ENCODE peak calls at places on chromosome 4, in ten cellular contexts. One of them, this sample, is unnamed.

GRCh38 chr4:169070895-169071218 is 60.8 kb upstream of the CBR4 start:
- DNase-seq in left ventricle myocardium inferior: no peak
- DNase-seq in activated CD4-positive, alpha-beta T cell treated with anti-CD3 and anti-CD28 coated beads for 36 hours: no peak
- DNase-seq in sciatic nerve: no peak
- DNase-seq in HCT116: no peak
- DNase-seq in stimulated activated CD4-positive, alpha-beta T cell treated with anti-CD3 and anti-CD28 coated beads, Interleukin-1b, Interleukin-23, amount 100 ng/mL, for 24 hours: no peak
- DNase-seq in OCI-LY7: no peak
- DNase-seq in spleen: no peak
- DNase-seq in NCI-H1417: peak; percentile 57
- DNase-seq in IMR-90: no peak
- DNase-seq in this sample: no peak

GRCh38 chr4:114384629-114385028 is 214.0 kb upstream of the UGT8 start:
- DNase-seq in OCI-LY7: peak; percentile 36
- DNase-seq in activated CD4-positive, alpha-beta T cell treated with anti-CD3 and anti-CD28 coated beads for 36 hours: peak; percentile 14
- DNase-seq in NCI-H1417: no peak
- DNase-seq in left ventricle myocardium inferior: no peak
- DNase-seq in HCT116: peak; percentile 53
- DNase-seq in IMR-90: peak; percentile 77
- DNase-seq in spleen: no peak
- DNase-seq in stimulated activated CD4-positive, alpha-beta T cell treated with anti-CD3 and anti-CD28 coated beads, Interleukin-1b, Interleukin-23, amount 100 ng/mL, for 24 hours: no peak
- DNase-seq in sciatic nerve: no peak
- DNase-seq in this sample: no peak

GRCh38 chr4:44186096-44186849 is 262.3 kb downstream of the KCTD8 start:
- DNase-seq in activated CD4-positive, alpha-beta T cell treated with anti-CD3 and anti-CD28 coated beads for 36 hours: no peak
- DNase-seq in OCI-LY7: no peak
- DNase-seq in left ventricle myocardium inferior: no peak
- DNase-seq in sciatic nerve: no peak
- DNase-seq in IMR-90: no peak
- DNase-seq in spleen: no peak
- DNase-seq in HCT116: no peak
- DNase-seq in NCI-H1417: no peak
- DNase-seq in stimulated activated CD4-positive, alpha-beta T cell treated with anti-CD3 and anti-CD28 coated beads, Interleukin-1b, Interleukin-23, amount 100 ng/mL, for 24 hours: no peak
- DNase-seq in this sample: no peak

GRCh38 chr4:28675582-28675981 is 1814.9 kb downstream of the STIM2 start:
- DNase-seq in stimulated activated CD4-positive, alpha-beta T cell treated with anti-CD3 and anti-CD28 coated beads, Interleukin-1b, Interleukin-23, amount 100 ng/mL, for 24 hours: no peak
- DNase-seq in OCI-LY7: no peak
- DNase-seq in left ventricle myocardium inferior: no peak
- DNase-seq in NCI-H1417: no peak
- DNase-seq in spleen: no peak
- DNase-seq in activated CD4-positive, alpha-beta T cell treated with anti-CD3 and anti-CD28 coated beads for 36 hours: no peak
- DNase-seq in sciatic nerve: no peak
- DNase-seq in HCT116: no peak
- DNase-seq in IMR-90: peak; percentile 67
- DNase-seq in this sample: no peak

GRCh38 chr4:181761130-181761529 is 482.1 kb upstream of the TENM3 start:
- DNase-seq in spleen: no peak
- DNase-seq in IMR-90: peak; percentile 95
- DNase-seq in HCT116: no peak
- DNase-seq in sciatic nerve: no peak
- DNase-seq in OCI-LY7: no peak
- DNase-seq in stimulated activated CD4-positive, alpha-beta T cell treated with anti-CD3 and anti-CD28 coated beads, Interleukin-1b, Interleukin-23, amount 100 ng/mL, for 24 hours: no peak
- DNase-seq in NCI-H1417: no peak
- DNase-seq in left ventricle myocardium inferior: no peak
- DNase-seq in activated CD4-positive, alpha-beta T cell treated with anti-CD3 and anti-CD28 coated beads for 36 hours: no peak
- DNase-seq in this sample: no peak

GRCh38 chr4:10164877-10165283 is 48.3 kb upstream of the WDR1 start:
- DNase-seq in spleen: no peak
- DNase-seq in activated CD4-positive, alpha-beta T cell treated with anti-CD3 and anti-CD28 coated beads for 36 hours: peak; percentile 50
- DNase-seq in NCI-H1417: peak; percentile 14
- DNase-seq in HCT116: peak; percentile 44
- DNase-seq in stimulated activated CD4-positive, alpha-beta T cell treated with anti-CD3 and anti-CD28 coated beads, Interleukin-1b, Interleukin-23, amount 100 ng/mL, for 24 hours: no peak
- DNase-seq in sciatic nerve: peak; percentile 62
- DNase-seq in left ventricle myocardium inferior: no peak
- DNase-seq in OCI-LY7: no peak
- DNase-seq in IMR-90: peak; percentile 42
- DNase-seq in this sample: no peak

GRCh38 chr4:8568068-8568668 is 12.0 kb upstream of the GPR78 start:
- DNase-seq in IMR-90: peak; percentile 7
- DNase-seq in stimulated activated CD4-positive, alpha-beta T cell treated with anti-CD3 and anti-CD28 coated beads, Interleukin-1b, Interleukin-23, amount 100 ng/mL, for 24 hours: no peak
- DNase-seq in activated CD4-positive, alpha-beta T cell treated with anti-CD3 and anti-CD28 coated beads for 36 hours: no peak
- DNase-seq in NCI-H1417: no peak
- DNase-seq in OCI-LY7: no peak
- DNase-seq in spleen: no peak
- DNase-seq in HCT116: no peak
- DNase-seq in left ventricle myocardium inferior: no peak
- DNase-seq in sciatic nerve: no peak
- DNase-seq in this sample: no peak

GRCh38 chr4:109930872-109931271 is 18.2 kb downstream of the EGF start:
- DNase-seq in NCI-H1417: no peak
- DNase-seq in stimulated activated CD4-positive, alpha-beta T cell treated with anti-CD3 and anti-CD28 coated beads, Interleukin-1b, Interleukin-23, amount 100 ng/mL, for 24 hours: no peak
- DNase-seq in sciatic nerve: no peak
- DNase-seq in left ventricle myocardium inferior: no peak
- DNase-seq in IMR-90: no peak
- DNase-seq in OCI-LY7: no peak
- DNase-seq in spleen: no peak
- DNase-seq in HCT116: no peak
- DNase-seq in activated CD4-positive, alpha-beta T cell treated with anti-CD3 and anti-CD28 coated beads for 36 hours: no peak
- DNase-seq in this sample: no peak

GRCh38 chr4:2009651-2010233 is 968 bp upstream of the NELFA start:
- DNase-seq in stimulated activated CD4-positive, alpha-beta T cell treated with anti-CD3 and anti-CD28 coated beads, Interleukin-1b, Interleukin-23, amount 100 ng/mL, for 24 hours: peak; percentile 20
- DNase-seq in spleen: peak; percentile 91
- DNase-seq in OCI-LY7: peak; percentile 51
- DNase-seq in activated CD4-positive, alpha-beta T cell treated with anti-CD3 and anti-CD28 coated beads for 36 hours: peak; percentile 75
- DNase-seq in NCI-H1417: peak; percentile 81
- DNase-seq in IMR-90: peak; percentile 45
- DNase-seq in left ventricle myocardium inferior: no peak
- DNase-seq in sciatic nerve: peak; percentile 73
- DNase-seq in HCT116: peak; percentile 43
- DNase-seq in this sample: peak; percentile 77

GRCh38 chr4:153205028-153205648 is 895 bp downstream of the TRIM2 start:
- DNase-seq in HCT116: no peak
- DNase-seq in stimulated activated CD4-positive, alpha-beta T cell treated with anti-CD3 and anti-CD28 coated beads, Interleukin-1b, Interleukin-23, amount 100 ng/mL, for 24 hours: no peak
- DNase-seq in sciatic nerve: no peak
- DNase-seq in activated CD4-positive, alpha-beta T cell treated with anti-CD3 and anti-CD28 coated beads for 36 hours: peak; percentile 33
- DNase-seq in IMR-90: no peak
- DNase-seq in left ventricle myocardium inferior: no peak
- DNase-seq in OCI-LY7: no peak
- DNase-seq in spleen: no peak
- DNase-seq in NCI-H1417: no peak
- DNase-seq in this sample: no peak

GRCh38 chr4:150315175-150315574 is 236.9 kb downstream of the DCLK2 start:
- DNase-seq in spleen: no peak
- DNase-seq in OCI-LY7: no peak
- DNase-seq in IMR-90: no peak
- DNase-seq in left ventricle myocardium inferior: no peak
- DNase-seq in stimulated activated CD4-positive, alpha-beta T cell treated with anti-CD3 and anti-CD28 coated beads, Interleukin-1b, Interleukin-23, amount 100 ng/mL, for 24 hours: no peak
- DNase-seq in activated CD4-positive, alpha-beta T cell treated with anti-CD3 and anti-CD28 coated beads for 36 hours: no peak
- DNase-seq in sciatic nerve: no peak
- DNase-seq in HCT116: no peak
- DNase-seq in NCI-H1417: no peak
- DNase-seq in this sample: no peak

GRCh38 chr4:158721680-158722079 is 1.5 kb downstream of the PPID start:
- DNase-seq in spleen: no peak
- DNase-seq in stimulated activated CD4-positive, alpha-beta T cell treated with anti-CD3 and anti-CD28 coated beads, Interleukin-1b, Interleukin-23, amount 100 ng/mL, for 24 hours: no peak
- DNase-seq in left ventricle myocardium inferior: no peak
- DNase-seq in sciatic nerve: no peak
- DNase-seq in OCI-LY7: no peak
- DNase-seq in IMR-90: no peak
- DNase-seq in HCT116: no peak
- DNase-seq in NCI-H1417: no peak
- DNase-seq in activated CD4-positive, alpha-beta T cell treated with anti-CD3 and anti-CD28 coated beads for 36 hours: no peak
- DNase-seq in this sample: no peak

GRCh38 chr4:164956766-164957643 is 20.5 kb downstream of the TRIM61 start:
- DNase-seq in IMR-90: peak; percentile 65
- DNase-seq in HCT116: no peak
- DNase-seq in activated CD4-positive, alpha-beta T cell treated with anti-CD3 and anti-CD28 coated beads for 36 hours: peak; percentile 86
- DNase-seq in OCI-LY7: peak; percentile 93
- DNase-seq in stimulated activated CD4-positive, alpha-beta T cell treated with anti-CD3 and anti-CD28 coated beads, Interleukin-1b, Interleukin-23, amount 100 ng/mL, for 24 hours: peak; percentile 26
- DNase-seq in NCI-H1417: peak; percentile 89
- DNase-seq in spleen: peak; percentile 92
- DNase-seq in sciatic nerve: peak; percentile 72
- DNase-seq in left ventricle myocardium inferior: peak; percentile 73
- DNase-seq in this sample: peak; percentile 89

GRCh38 chr4:149050840-149051239 is 608.6 kb upstream of the NR3C2 start:
- DNase-seq in HCT116: no peak
- DNase-seq in sciatic nerve: no peak
- DNase-seq in NCI-H1417: no peak
- DNase-seq in OCI-LY7: no peak
- DNase-seq in stimulated activated CD4-positive, alpha-beta T cell treated with anti-CD3 and anti-CD28 coated beads, Interleukin-1b, Interleukin-23, amount 100 ng/mL, for 24 hours: no peak
- DNase-seq in activated CD4-positive, alpha-beta T cell treated with anti-CD3 and anti-CD28 coated beads for 36 hours: no peak
- DNase-seq in IMR-90: no peak
- DNase-seq in spleen: no peak
- DNase-seq in left ventricle myocardium inferior: no peak
- DNase-seq in this sample: no peak

GRCh38 chr4:522438-522837 is 23.4 kb downstream of the PIGG start:
- DNase-seq in HCT116: no peak
- DNase-seq in spleen: peak; percentile 24
- DNase-seq in sciatic nerve: no peak
- DNase-seq in stimulated activated CD4-positive, alpha-beta T cell treated with anti-CD3 and anti-CD28 coated beads, Interleukin-1b, Interleukin-23, amount 100 ng/mL, for 24 hours: no peak
- DNase-seq in OCI-LY7: no peak
- DNase-seq in activated CD4-positive, alpha-beta T cell treated with anti-CD3 and anti-CD28 coated beads for 36 hours: no peak
- DNase-seq in left ventricle myocardium inferior: no peak
- DNase-seq in NCI-H1417: no peak
- DNase-seq in IMR-90: no peak
- DNase-seq in this sample: no peak

GRCh38 chr4:152104286-152104685 is 343.5 kb upstream of the GATB start:
- DNase-seq in stimulated activated CD4-positive, alpha-beta T cell treated with anti-CD3 and anti-CD28 coated beads, Interleukin-1b, Interleukin-23, amount 100 ng/mL, for 24 hours: no peak
- DNase-seq in left ventricle myocardium inferior: no peak
- DNase-seq in HCT116: no peak
- DNase-seq in OCI-LY7: no peak
- DNase-seq in NCI-H1417: no peak
- DNase-seq in IMR-90: no peak
- DNase-seq in activated CD4-positive, alpha-beta T cell treated with anti-CD3 and anti-CD28 coated beads for 36 hours: no peak
- DNase-seq in spleen: no peak
- DNase-seq in sciatic nerve: no peak
- DNase-seq in this sample: no peak

GRCh38 chr4:6339818-6340445 is 70.3 kb downstream of the WFS1 start:
- DNase-seq in sciatic nerve: no peak
- DNase-seq in left ventricle myocardium inferior: no peak
- DNase-seq in OCI-LY7: no peak
- DNase-seq in HCT116: no peak
- DNase-seq in IMR-90: no peak
- DNase-seq in NCI-H1417: no peak
- DNase-seq in activated CD4-positive, alpha-beta T cell treated with anti-CD3 and anti-CD28 coated beads for 36 hours: no peak
- DNase-seq in spleen: peak; percentile 59
- DNase-seq in stimulated activated CD4-positive, alpha-beta T cell treated with anti-CD3 and anti-CD28 coated beads, Interleukin-1b, Interleukin-23, amount 100 ng/mL, for 24 hours: no peak
- DNase-seq in this sample: peak; percentile 15

GRCh38 chr4:13963601-13964000 is 336.1 kb upstream of the BOD1L1 start:
- DNase-seq in sciatic nerve: no peak
- DNase-seq in IMR-90: peak; percentile 16
- DNase-seq in spleen: no peak
- DNase-seq in HCT116: no peak
- DNase-seq in left ventricle myocardium inferior: no peak
- DNase-seq in stimulated activated CD4-positive, alpha-beta T cell treated with anti-CD3 and anti-CD28 coated beads, Interleukin-1b, Interleukin-23, amount 100 ng/mL, for 24 hours: no peak
- DNase-seq in OCI-LY7: no peak
- DNase-seq in activated CD4-positive, alpha-beta T cell treated with anti-CD3 and anti-CD28 coated beads for 36 hours: no peak
- DNase-seq in NCI-H1417: no peak
- DNase-seq in this sample: no peak

GRCh38 chr4:15231265-15232091 is 196.4 kb upstream of the C1QTNF7 start:
- DNase-seq in NCI-H1417: peak; percentile 57
- DNase-seq in sciatic nerve: peak; percentile 89
- DNase-seq in left ventricle myocardium inferior: peak; percentile 62
- DNase-seq in IMR-90: peak; percentile 88
- DNase-seq in OCI-LY7: peak; percentile 79
- DNase-seq in activated CD4-positive, alpha-beta T cell treated with anti-CD3 and anti-CD28 coated beads for 36 hours: peak; percentile 85
- DNase-seq in spleen: peak; percentile 83
- DNase-seq in stimulated activated CD4-positive, alpha-beta T cell treated with anti-CD3 and anti-CD28 coated beads, Interleukin-1b, Interleukin-23, amount 100 ng/mL, for 24 hours: peak; percentile 52
- DNase-seq in HCT116: peak; percentile 64
- DNase-seq in this sample: peak; percentile 87

GRCh38 chr4:70365479-70365878 is 4.9 kb downstream of the SMR3A start:
- DNase-seq in stimulated activated CD4-positive, alpha-beta T cell treated with anti-CD3 and anti-CD28 coated beads, Interleukin-1b, Interleukin-23, amount 100 ng/mL, for 24 hours: no peak
- DNase-seq in spleen: no peak
- DNase-seq in sciatic nerve: no peak
- DNase-seq in left ventricle myocardium inferior: no peak
- DNase-seq in NCI-H1417: peak; percentile 52
- DNase-seq in OCI-LY7: no peak
- DNase-seq in HCT116: no peak
- DNase-seq in IMR-90: no peak
- DNase-seq in activated CD4-positive, alpha-beta T cell treated with anti-CD3 and anti-CD28 coated beads for 36 hours: no peak
- DNase-seq in this sample: no peak

GRCh38 chr4:85569730-85570299 is 94.9 kb downstream of the ARHGAP24 start:
- DNase-seq in NCI-H1417: no peak
- DNase-seq in IMR-90: no peak
- DNase-seq in sciatic nerve: no peak
- DNase-seq in left ventricle myocardium inferior: no peak
- DNase-seq in OCI-LY7: no peak
- DNase-seq in spleen: no peak
- DNase-seq in HCT116: no peak
- DNase-seq in activated CD4-positive, alpha-beta T cell treated with anti-CD3 and anti-CD28 coated beads for 36 hours: no peak
- DNase-seq in stimulated activated CD4-positive, alpha-beta T cell treated with anti-CD3 and anti-CD28 coated beads, Interleukin-1b, Interleukin-23, amount 100 ng/mL, for 24 hours: no peak
- DNase-seq in this sample: no peak

GRCh38 chr4:163161536-163162205 is 5.0 kb downstream of the NAF1 start:
- DNase-seq in left ventricle myocardium inferior: no peak
- DNase-seq in activated CD4-positive, alpha-beta T cell treated with anti-CD3 and anti-CD28 coated beads for 36 hours: peak; percentile 18
- DNase-seq in sciatic nerve: no peak
- DNase-seq in HCT116: no peak
- DNase-seq in IMR-90: peak; percentile 95
- DNase-seq in NCI-H1417: no peak
- DNase-seq in spleen: no peak
- DNase-seq in stimulated activated CD4-positive, alpha-beta T cell treated with anti-CD3 and anti-CD28 coated beads, Interleukin-1b, Interleukin-23, amount 100 ng/mL, for 24 hours: no peak
- DNase-seq in OCI-LY7: no peak
- DNase-seq in this sample: no peak

This sample was measured in aorta.